ENCODE peak calls at places on chromosomes 11 and 22, in six cellular contexts. O is stomach; V is CD8-positive, alpha-beta memory T cell; H is A549; F is CD4-positive, alpha-beta memory T cell; Z is aorta. J is an unnamed sample. For H3K4me1, the result is how much of the 10 kb centered on the place peaks cover.

GRCh38 chr11:48052183-48053040 is 72.1 kb downstream of the PTPRJ start:
- DNase-seq in O (peak), V (no peak), H (peak), F (no peak), Z (no peak), J (no peak)

GRCh38 chr11:5631426-5631825 is 6.6 kb downstream of the TRIM34 start:
- DNase-seq in O (no peak), V (no peak), H (no peak), F (no peak), Z (no peak), J (no peak)

GRCh38 chr11:123060265-123061000 is 1.5 kb downstream of the HSPA8 start:
- DNase-seq in O (no peak), V (no peak), H (no peak), F (no peak), Z (no peak), J (no peak)

GRCh38 chr22:31983911-31984661 is 39.8 kb downstream of the YWHAH start:
- DNase-seq in O (no peak), V (no peak), H (no peak), F (no peak), Z (no peak), J (no peak)

GRCh38 chr22:46586123-46586519 is 34.1 kb upstream of the GRAMD4 start:
- DNase-seq in O (no peak), V (no peak), H (no peak), F (no peak), Z (peak), J (no peak)

GRCh38 chr11:119338318-119338890 is 2.3 kb downstream of the C1QTNF5 start:
- DNase-seq in O (peak), V (peak), H (peak), F (peak), Z (peak), J (peak)

GRCh38 chr11:19306570-19306969 is 65.8 kb upstream of the E2F8 start:
- DNase-seq in O (no peak), V (no peak), H (no peak), F (no peak), Z (no peak), J (no peak)

GRCh38 chr11:122646549-122647340 is 8.8 kb upstream of the UBASH3B start:
- DNase-seq in O (no peak), V (no peak), H (no peak), F (no peak), Z (no peak), J (no peak)

GRCh38 chr11:10979529-10979928 is 121.7 kb upstream of the ZBED5 start:
- DNase-seq in O (no peak), V (no peak), H (no peak), F (no peak), Z (no peak), J (no peak)

GRCh38 chr11:112294688-112295340 is 34.2 kb upstream of the PLET1 start:
- DNase-seq in O (no peak), V (no peak), H (no peak), F (no peak), Z (no peak), J (no peak)

GRCh38 chr11:43955381-43956118 is 13.1 kb downstream of the C11orf96 start:
- DNase-seq in O (no peak), V (no peak), H (no peak), F (no peak), Z (no peak), J (no peak)

GRCh38 chr11:123135863-123136446 is 59.1 kb downstream of the CLMP start:
- DNase-seq in O (no peak), V (no peak), H (no peak), F (no peak), Z (no peak), J (no peak)

GRCh38 chr22:28025333-28025732 is 106.3 kb upstream of the PITPNB start:
- DNase-seq in O (peak), V (no peak), H (no peak), F (no peak), Z (no peak), J (no peak)

GRCh38 chr11:66904055-66904454 is 47.2 kb downstream of the LRFN4 start:
- DNase-seq in O (no peak), V (no peak), H (peak), F (no peak), Z (no peak), J (no peak)

GRCh38 chr22:43129426-43130425 is 13.5 kb downstream of the MCAT start:
- DNase-seq in O (no peak), V (no peak), H (no peak), F (no peak), Z (no peak), J (no peak)

DNA sequence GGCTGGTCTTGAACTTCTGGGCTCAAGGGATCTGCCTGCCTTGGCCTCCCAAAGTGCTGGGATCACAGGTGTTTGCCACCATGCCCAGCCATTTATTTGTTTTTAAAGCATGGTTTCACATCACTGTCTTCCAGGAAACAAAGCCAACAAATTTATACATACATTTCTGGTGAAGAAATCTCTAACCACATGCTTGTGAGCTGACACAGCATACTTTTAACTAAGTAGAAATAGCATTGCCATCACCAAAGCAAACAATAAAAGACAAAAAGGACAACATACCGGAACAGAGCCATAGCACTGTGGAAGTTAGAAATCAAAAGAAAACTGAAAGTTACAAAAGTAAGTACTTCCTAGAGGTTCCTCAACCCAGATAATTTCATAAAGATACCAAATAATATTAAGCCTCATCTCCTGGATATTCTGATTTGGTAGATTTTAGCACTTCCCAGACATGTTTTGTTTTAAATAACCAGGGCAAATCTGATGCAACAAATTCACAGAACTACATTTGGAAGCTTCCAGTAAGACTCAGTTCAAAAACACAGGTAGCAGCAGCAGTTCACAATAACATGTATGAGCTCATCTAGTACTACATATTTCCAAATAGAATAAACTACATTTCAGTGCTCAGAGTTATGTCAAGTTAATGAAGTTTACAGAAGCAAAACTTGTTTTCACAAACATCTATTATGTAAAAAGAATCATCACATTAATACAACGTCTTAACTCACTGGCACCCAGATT is 70.6 kb downstream of the RRAS2 start:
- DNase-seq in O (no peak), V (no peak), H (peak), F (no peak), Z (no peak), J (no peak)
- H3K27ac ChIP-seq in O (peak), V (no peak), H (peak), F (no peak), Z (peak), J (no peak)

DNA sequence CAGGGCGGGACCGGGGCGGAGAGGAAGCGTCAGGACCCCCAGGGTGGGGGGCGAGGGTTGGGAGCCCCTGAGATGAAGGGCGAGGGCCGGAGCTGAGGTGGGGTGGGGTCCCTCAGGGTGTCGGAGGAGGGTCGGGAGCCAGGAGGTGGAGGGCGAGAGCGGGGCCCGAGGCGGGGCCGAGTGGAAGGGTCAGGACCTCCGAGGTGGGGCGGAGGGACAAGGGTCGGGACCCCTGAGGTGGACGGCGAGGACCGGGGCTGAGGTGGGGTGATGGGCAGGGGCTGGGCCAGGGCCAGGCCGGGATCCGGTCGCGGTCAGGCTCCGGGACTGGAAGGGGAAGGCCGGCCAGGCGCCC is 409 bp downstream of the SMC1B start:
- DNase-seq in O (no peak), V (no peak), H (no peak), F (no peak), Z (no peak), J (no peak)
- H3K4me3 ChIP-seq in O (peak), V (peak), H (peak), F (no peak), Z (no peak), J (peak)

GRCh38 chr11:73317373-73317772 is 9.3 kb downstream of the ARHGEF17 start:
- DNase-seq in O (peak), V (no peak), H (no peak), F (no peak), Z (peak), J (no peak)
- H3K4me1 ChIP-seq in O (half or more), V (under half), H (under half), F (under half), Z (under half), J (under half)

GRCh38 chr11:128574576-128575011 is 12.8 kb downstream of the ETS1 start:
- DNase-seq in O (no peak), V (no peak), H (no peak), F (no peak), Z (no peak), J (no peak)

GRCh38 chr11:128575956-128576340 is 11.4 kb downstream of the ETS1 start:
- DNase-seq in O (no peak), V (no peak), H (no peak), F (no peak), Z (no peak), J (no peak)

GRCh38 chr11:128573674-128574073 is 13.7 kb downstream of the ETS1 start:
- DNase-seq in O (no peak), V (no peak), H (no peak), F (no peak), Z (no peak), J (no peak)

GRCh38 chr11:128575174-128575955 is 12.0 kb downstream of the ETS1 start:
- DNase-seq in O (no peak), V (no peak), H (no peak), F (no peak), Z (no peak), J (no peak)

GRCh38 chr11:128572965-128573364 is 14.4 kb downstream of the ETS1 start:
- DNase-seq in O (no peak), V (no peak), H (no peak), F (no peak), Z (no peak), J (no peak)
- H3K27ac ChIP-seq in O (no peak), V (no peak), H (no peak), F (no peak), Z (no peak), J (no peak)

DNA sequence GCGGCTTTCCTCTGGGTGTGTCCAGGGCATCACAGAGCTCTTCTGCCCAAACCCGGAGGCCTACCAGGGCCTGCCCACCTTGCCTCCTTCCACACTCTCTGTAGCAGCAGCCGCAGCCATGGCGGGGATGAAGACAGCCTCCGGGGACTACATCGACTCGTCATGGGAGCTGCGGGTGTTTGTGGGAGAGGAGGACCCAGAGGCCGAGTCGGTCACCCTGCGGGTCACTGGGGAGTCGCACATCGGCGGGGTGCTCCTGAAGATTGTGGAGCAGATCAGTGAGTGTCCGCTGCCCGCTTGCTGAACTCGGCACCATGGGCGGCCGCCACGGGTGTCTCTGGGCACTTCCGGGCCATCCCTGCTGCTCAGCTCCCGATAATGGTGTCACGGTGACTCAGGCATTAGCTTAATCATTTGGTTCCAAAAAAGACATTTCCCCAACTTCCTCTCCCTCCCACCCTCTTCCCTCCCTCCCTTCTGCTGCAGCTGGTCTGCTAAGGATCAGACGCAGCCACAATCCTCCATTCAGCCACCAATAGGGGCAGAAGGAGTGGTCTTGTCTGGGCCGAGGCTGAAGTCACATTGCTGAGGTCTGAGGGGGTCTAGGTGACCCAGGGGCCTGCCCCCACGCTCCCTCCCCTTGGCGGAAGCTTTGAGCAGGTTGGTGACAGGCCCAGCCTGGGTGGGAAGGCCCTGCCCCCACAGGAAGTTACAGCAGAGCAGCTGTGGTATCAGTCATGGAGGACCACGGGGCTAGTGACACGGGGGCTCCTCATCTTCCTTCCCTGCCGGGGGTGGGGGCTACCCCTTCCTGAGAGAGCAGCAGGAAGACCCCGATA is 945 bp downstream of the FERMT3 start:
- DNase-seq in O (peak), V (peak), H (no peak), F (peak), Z (peak), J (peak)
- H3K4me3 ChIP-seq in O (peak), V (peak), H (no peak), F (peak), Z (no peak), J (peak)

J was measured in effector memory CD4-positive, alpha-beta T cell.